ENCODE peak calls at places on chromosomes 11 and 22, in five cellular contexts. B, F, D, A and C are unnamed samples.

GRCh38 chr11:32100495-32100894 is 9.6 kb downstream of the RCN1 start:
- DNase-seq in B (no peak), D (no peak), F (no peak), A (no peak), C (no peak)

GRCh38 chr22:22584722-22585121 is 25.7 kb upstream of the PRAME start:
- DNase-seq in F (no peak), A (no peak), D (no peak), B (no peak), C (no peak)

GRCh38 chr11:47797633-47798032 is 30.5 kb upstream of the FNBP4 start:
- DNase-seq in D (peak; percentile 37), B (peak; percentile 93), F (no peak), A (peak; percentile 59), C (peak; percentile 41)

GRCh38 chr22:36027960-36028645 is 521 bp downstream of the RBFOX2 start:
- DNase-seq in A (no peak), F (peak; percentile 85), D (no peak), B (peak; percentile 30), C (no peak)

GRCh38 chr11:84909740-84910139 is 717.4 kb downstream of the DLG2 start:
- DNase-seq in F (no peak), D (no peak), A (no peak), B (no peak), C (no peak)

GRCh38 chr11:36404831-36405230 is 105.2 kb downstream of the TRAF6 start:
- DNase-seq in D (no peak), B (peak; percentile 32), F (no peak), A (no peak), C (no peak)

GRCh38 chr22:38873469-38874411 is 1.7 kb upstream of the CBX6 start:
- DNase-seq in B (peak; percentile 18), F (no peak), D (peak; percentile 75), A (no peak), C (no peak)

GRCh38 chr11:80542704-80543103 is 1101.9 kb upstream of the TENM4 start:
- DNase-seq in D (no peak), A (no peak), B (no peak), F (no peak), C (no peak)

GRCh38 chr11:46450846-46451470 is 59.4 kb upstream of the CHRM4 start:
- DNase-seq in B (no peak), F (no peak), A (peak; percentile 61), D (no peak), C (peak; percentile 61)